ENCODE peak calls at places on chromosomes 2 and 18, in nine cellular contexts. X, S, M, W, D, Q, R, K and C are unnamed samples.

GRCh38 chr2:203808041-203808750 is 59.4 kb upstream of the CTLA4 start:
- DNase-seq in K (no peak), X (no peak), M (no peak), S (no peak), Q (peak; percentile 69), W (peak; percentile 90), R (no peak), D (no peak), C (no peak)

GRCh38 chr2:70068119-70068518 is 19.2 kb upstream of the PCBP1 start:
- DNase-seq in R (no peak), X (no peak), Q (no peak), M (no peak), D (no peak), S (no peak), K (no peak), W (no peak), C (no peak)

GRCh38 chr2:122535960-122536517 is 780.6 kb downstream of the TSN start:
- DNase-seq in S (no peak), D (no peak), Q (no peak), R (no peak), X (no peak), M (no peak), W (no peak), K (no peak), C (no peak)

GRCh38 chr18:76983613-76984051 is 149.0 kb downstream of the MBP start:
- DNase-seq in R (no peak), X (no peak), D (no peak), S (no peak), W (no peak), Q (no peak), K (no peak), M (no peak), C (no peak)

GRCh38 chr18:6854811-6855210 is 125.3 kb downstream of the ARHGAP28 start:
- DNase-seq in K (no peak), S (no peak), R (no peak), X (no peak), M (no peak), W (no peak), D (no peak), Q (no peak), C (no peak)

GRCh38 chr2:32864761-32865160 is 82.0 kb upstream of the LTBP1 start:
- DNase-seq in W (no peak), S (no peak), K (no peak), X (no peak), D (no peak), Q (no peak), M (no peak), R (no peak), C (no peak)

GRCh38 chr2:183010112-183010511 is 28.1 kb downstream of the NCKAP1 start:
- DNase-seq in X (peak; percentile 20), S (peak; percentile 83), K (no peak), Q (peak; percentile 90), R (peak; percentile 16), W (peak; percentile 65), M (no peak), D (no peak), C (no peak)

GRCh38 chr2:188833799-188834198 is 140.4 kb upstream of the COL3A1 start:
- DNase-seq in W (no peak), M (no peak), K (no peak), R (no peak), Q (no peak), X (no peak), S (no peak), D (no peak), C (no peak)

GRCh38 chr2:62352031-62352430 is 154.0 kb downstream of the TMEM17 start:
- DNase-seq in X (no peak), W (no peak), D (no peak), M (no peak), S (no peak), R (no peak), Q (no peak), K (no peak), C (no peak)

GRCh38 chr2:16478817-16479216 is 186.8 kb downstream of the CYRIA start:
- DNase-seq in D (no peak), R (no peak), S (no peak), K (no peak), X (no peak), Q (no peak), M (no peak), W (no peak), C (no peak)

GRCh38 chr2:143674055-143674454 is 544.8 kb downstream of the ARHGAP15 start:
- DNase-seq in M (no peak), R (no peak), W (no peak), X (no peak), S (no peak), Q (no peak), D (no peak), K (no peak), C (no peak)
- H3K36me3 ChIP-seq in M (peaks cover 14% of the 10 kb centered on the region), R (no peaks in the 10 kb centered on the region), W (no peaks in the 10 kb centered on the region), X (no peaks in the 10 kb centered on the region), S (no peaks in the 10 kb centered on the region), Q (no peaks in the 10 kb centered on the region), D (no peaks in the 10 kb centered on the region), K (no peaks in the 10 kb centered on the region), C (no peaks in the 10 kb centered on the region)

GRCh38 chr2:61252031-61252430 is 90.0 kb downstream of the C2orf74 start:
- DNase-seq in D (no peak), R (no peak), W (no peak), Q (no peak), K (no peak), X (no peak), S (no peak), M (no peak), C (no peak)

GRCh38 chr2:61257446-61257845 is 95.5 kb downstream of the C2orf74 start:
- DNase-seq in D (no peak), R (no peak), Q (no peak), W (no peak), S (no peak), X (no peak), M (no peak), K (no peak), C (no peak)

GRCh38 chr2:61253136-61253535 is 91.1 kb downstream of the C2orf74 start:
- DNase-seq in R (no peak), K (no peak), W (no peak), D (no peak), M (no peak), X (no peak), S (no peak), Q (no peak), C (no peak)

GRCh38 chr2:61255580-61256437 is 93.8 kb downstream of the C2orf74 start:
- DNase-seq in S (no peak), W (no peak), D (no peak), M (no peak), K (no peak), Q (no peak), R (no peak), X (no peak), C (no peak)

GRCh38 chr2:61254536-61254935 is 92.5 kb downstream of the C2orf74 start:
- DNase-seq in X (no peak), S (no peak), R (no peak), K (no peak), D (no peak), W (no peak), M (no peak), Q (no peak), C (no peak)
- H3K36me3 ChIP-seq in X (peaks cover 7% of the 10 kb centered on the region), S (peaks cover 56% of the 10 kb centered on the region), R (no peaks in the 10 kb centered on the region), K (no peaks in the 10 kb centered on the region), D (peaks cover 15% of the 10 kb centered on the region), W (peaks cover 21% of the 10 kb centered on the region), M (peaks cover 27% of the 10 kb centered on the region), Q (peaks cover 31% of the 10 kb centered on the region), C (peaks cover 95% of the 10 kb centered on the region)

GRCh38 chr2:88091943-88092342 is 24.3 kb downstream of the SMYD1 start:
- DNase-seq in R (no peak), M (no peak), Q (no peak), X (no peak), W (no peak), K (no peak), S (no peak), D (no peak), C (no peak)
- H3K36me3 ChIP-seq in R (no peaks in the 10 kb centered on the region), M (no peaks in the 10 kb centered on the region), Q (no peaks in the 10 kb centered on the region), X (no peaks in the 10 kb centered on the region), W (no peaks in the 10 kb centered on the region), K (no peaks in the 10 kb centered on the region), S (peaks cover 65% of the 10 kb centered on the region), D (no peaks in the 10 kb centered on the region), C (no peaks in the 10 kb centered on the region)

GRCh38 chr2:131076707-131077106 is 16.6 kb downstream of the FAM168B start:
- DNase-seq in X (no peak), D (no peak), Q (no peak), R (no peak), K (no peak), S (peak; percentile 10), M (no peak), W (no peak), C (no peak)
- H3K36me3 ChIP-seq in X (peaks cover 26% of the 10 kb centered on the region), D (peaks cover 28% of the 10 kb centered on the region), Q (peaks cover 69% of the 10 kb centered on the region), R (peaks cover 24% of the 10 kb centered on the region), K (no peaks in the 10 kb centered on the region), S (peaks cover 29% of the 10 kb centered on the region), M (peaks cover 40% of the 10 kb centered on the region), W (peaks cover 3% of the 10 kb centered on the region), C (peaks cover 95% of the 10 kb centered on the region)